ENCODE peak calls at places on chromosomes 2 and 18, in six cellular contexts. Z is cardiac muscle cell, I is left lung, B is AG09309, A is HFF-Myc, Y is breast epithelium. F is an unnamed sample.

GRCh38 chr2:105379741-105380186 is 19.1 kb downstream of the FHL2 start:
- DNase-seq in I (no peak), B (no peak), Z (no peak), A (no peak), Y (no peak), F (no peak)

GRCh38 chr2:60335533-60336237 is 217.8 kb downstream of the BCL11A start:
- DNase-seq in Y (no peak), A (no peak), B (no peak), Z (no peak), I (no peak), F (no peak)

GRCh38 chr2:204487447-204488229 is 57.6 kb upstream of the PARD3B start:
- DNase-seq in Y (no peak), Z (no peak), B (no peak), A (no peak), I (no peak), F (no peak)

GRCh38 chr2:190628651-190629378 is 20.1 kb upstream of the NAB1 start:
- DNase-seq in A (no peak), Y (no peak), Z (no peak), I (no peak), B (no peak), F (no peak)

GRCh38 chr2:157468931-157469708 is 25.2 kb upstream of the CYTIP start:
- DNase-seq in B (peak; percentile 63), A (no peak), Y (no peak), Z (peak; percentile 38), I (no peak), F (peak; percentile 77)

GRCh38 chr2:172047486-172048194 is 37.7 kb upstream of the DLX1 start:
- DNase-seq in A (no peak), Y (no peak), Z (no peak), I (no peak), B (no peak), F (no peak)

GRCh38 chr18:59691046-59691395 is 6.2 kb downstream of the CCBE1 start:
- DNase-seq in B (no peak), I (no peak), Y (no peak), Z (peak; percentile 49), A (no peak), F (no peak)

GRCh38 chr2:181063696-181064095 is 83.3 kb downstream of the UBE2E3 start:
- DNase-seq in A (no peak), B (no peak), Y (no peak), I (no peak), Z (no peak), F (no peak)

GRCh38 chr2:8334866-8335325 is 347.0 kb upstream of the ID2 start:
- DNase-seq in I (no peak), B (no peak), Y (no peak), A (no peak), Z (no peak), F (no peak)

GRCh38 chr2:196159223-196159892 is 12.0 kb downstream of the STK17B start:
- DNase-seq in I (no peak), B (no peak), Y (no peak), A (no peak), Z (no peak), F (no peak)

GRCh38 chr2:198438326-198438725 is 633.9 kb downstream of the PLCL1 start:
- DNase-seq in Y (no peak), Z (no peak), A (no peak), B (no peak), I (no peak), F (no peak)

GRCh38 chr2:226398580-226398979 is 401.0 kb downstream of the IRS1 start:
- DNase-seq in B (no peak), A (no peak), Z (peak; percentile 62), I (no peak), Y (no peak), F (no peak)

GRCh38 chr2:181129654-181130053 is 149.2 kb downstream of the UBE2E3 start:
- DNase-seq in B (no peak), Y (no peak), Z (no peak), A (no peak), I (peak; percentile 30), F (no peak)

GRCh38 chr2:201798252-201798918 is 8.0 kb upstream of the CDK15 start:
- DNase-seq in A (peak; percentile 90), I (no peak), Y (no peak), B (peak; percentile 90), Z (peak; percentile 39), F (peak; percentile 79)

GRCh38 chr18:33588361-33588760 is 10.3 kb downstream of the ASXL3 start:
- DNase-seq in Y (no peak), I (no peak), Z (no peak), A (no peak), B (no peak), F (no peak)

GRCh38 chr2:175176624-175177023 is 4.9 kb downstream of the ATP5MC3 start:
- DNase-seq in B (no peak), A (no peak), Z (no peak), Y (no peak), I (no peak), F (no peak)

GRCh38 chr2:175180701-175181103 is 808 bp downstream of the ATP5MC3 start:
- DNase-seq in A (no peak), Z (peak; percentile 53), Y (peak; percentile 27), B (no peak), I (no peak), F (no peak)

GRCh38 chr2:175183674-175184073 is 2.2 kb upstream of the ATP5MC3 start:
- DNase-seq in Y (no peak), Z (no peak), I (no peak), A (no peak), B (no peak), F (no peak)

GRCh38 chr2:175181877-175182308 is 383 bp upstream of the ATP5MC3 start:
- DNase-seq in Y (no peak), Z (no peak), B (no peak), A (no peak), I (no peak), F (no peak)

GRCh38 chr2:175181104-175181876 is at the start of gene ATP5MC3:
- DNase-seq in Y (peak; percentile 91), A (peak; percentile 84), B (peak; percentile 74), Z (peak; percentile 96), I (peak; percentile 98), F (peak; percentile 63)
- TF ChIP-seq CTCF in Y (no peak), A (no peak), B (peak; percentile 31), Z (peak; percentile 22), I (no peak), F (peak; percentile 7)

DNA sequence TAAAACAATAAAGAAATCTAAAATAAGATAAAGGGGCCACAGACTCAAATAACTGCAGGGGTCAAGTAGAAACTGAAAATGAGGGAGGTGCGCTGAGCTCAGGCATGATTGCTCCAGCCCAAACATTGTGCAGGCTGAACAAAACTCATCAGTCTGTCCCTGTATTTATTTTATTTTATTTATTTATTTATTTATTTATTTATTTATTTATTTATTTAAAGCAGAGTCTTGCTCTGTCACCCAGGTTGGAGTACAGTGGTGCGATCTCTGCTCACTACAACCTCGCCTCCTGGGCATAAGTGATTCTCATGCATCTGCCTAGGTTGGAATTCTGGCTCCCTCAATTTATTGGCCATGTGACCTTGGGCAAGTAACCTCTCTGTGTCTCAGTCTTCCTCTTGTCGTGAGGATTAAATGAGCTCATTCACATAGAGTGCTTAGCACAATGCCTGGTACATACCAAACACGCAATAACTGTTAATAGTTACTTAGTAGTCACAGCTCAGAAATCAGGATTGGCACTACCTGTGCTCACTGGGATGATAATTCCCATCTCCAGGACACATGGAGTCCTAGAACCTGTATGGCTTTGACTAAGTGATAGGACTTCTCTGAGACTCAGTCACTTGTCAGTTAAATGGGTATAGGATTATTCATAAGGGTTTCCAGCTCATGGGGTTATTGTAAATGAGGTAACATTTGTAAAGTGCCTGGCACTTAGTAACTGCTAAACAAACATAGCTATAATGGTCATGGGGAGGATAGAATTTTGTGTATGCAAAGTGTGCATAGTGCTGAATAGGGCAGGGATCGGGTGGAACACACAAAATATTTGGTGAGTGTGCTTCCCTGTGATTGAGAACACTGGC is 6.0 kb downstream of the SPEG start:
- DNase-seq in B (no peak), A (no peak), I (no peak), Y (no peak), Z (no peak), F (no peak)
- H3K4me3 ChIP-seq in B (no peak overlapping the region), A (no peak overlapping the region), I (no peak overlapping the region), Y (no peak overlapping the region), Z (no peak overlapping the region), F (no peak overlapping the region)

GRCh38 chr2:28608061-28608828 is 112.4 kb downstream of the PLB1 start:
- DNase-seq in Z (peak; percentile 22), I (no peak), B (no peak), Y (no peak), A (no peak), F (no peak)

GRCh38 chr2:28603821-28604220 is 108.0 kb downstream of the PLB1 start:
- DNase-seq in B (no peak), Z (no peak), A (no peak), Y (no peak), I (no peak), F (no peak)

GRCh38 chr2:28608829-28609400 is 113.1 kb downstream of the PLB1 start:
- DNase-seq in B (no peak), I (no peak), Y (no peak), Z (peak; percentile 65), A (no peak), F (no peak)

GRCh38 chr2:28604284-28604843 is 108.5 kb downstream of the PLB1 start:
- DNase-seq in I (no peak), A (no peak), Y (no peak), B (no peak), Z (no peak), F (no peak)

GRCh38 chr2:28606986-28607441 is 111.2 kb downstream of the PLB1 start:
- DNase-seq in Z (no peak), B (no peak), I (no peak), Y (no peak), A (no peak), F (no peak)
- TF ChIP-seq CTCF in Z (no peak), B (peak; percentile 20), I (no peak), Y (no peak), A (peak; percentile 16), F (peak; percentile 55)

DNA sequence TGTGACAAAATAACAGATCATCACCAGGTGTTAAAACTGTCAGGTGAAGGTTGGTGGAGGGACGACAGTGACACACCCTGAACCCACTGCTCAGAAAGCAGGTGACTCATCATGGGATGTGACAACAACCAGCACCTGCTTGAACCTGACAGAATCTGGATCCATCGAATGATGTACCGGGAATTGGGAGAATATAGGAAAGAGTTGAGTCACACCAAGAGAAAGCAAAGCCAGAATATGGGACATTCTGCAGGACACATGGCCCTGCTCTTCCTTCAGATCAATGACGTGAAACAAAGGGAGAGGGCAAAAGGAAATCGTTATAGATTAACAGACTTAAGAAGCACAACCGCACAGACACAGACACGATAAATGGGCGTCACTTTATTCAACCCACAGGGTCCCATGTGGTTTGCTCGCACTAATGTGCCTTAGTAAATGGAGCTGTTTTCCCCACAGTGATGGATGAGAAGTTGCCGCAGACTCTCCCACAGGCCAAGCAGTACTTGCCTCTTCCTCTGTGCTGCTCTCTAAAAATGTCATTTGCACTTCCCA is 100.1 kb downstream of the CRACDL start:
- DNase-seq in Z (no peak), I (no peak), A (no peak), B (no peak), Y (no peak), F (no peak)
- H3K4me3 ChIP-seq in Z (no peak overlapping the region), I (no peak overlapping the region), A (no peak overlapping the region), B (no peak overlapping the region), Y (no peak overlapping the region), F (no peak overlapping the region)